ENCODE peak calls at places on chromosomes 6 and 20, in ten cellular contexts. U is body of pancreas, J is GM06990, C is IMR-90, E is hepatocyte, D is BJ, T is pancreas, Z is suprapubic skin, X is lower lobe of right lung, V is heart left ventricle. B is an unnamed sample. For H3K36me3, the result is how much of the 10 kb centered on the place peaks cover.

GRCh38 chr6:169397684-169398083 is 144.0 kb upstream of the THBS2 start:
- DNase-seq in D (no peak), J (no peak), E (no peak), C (no peak), Z (no peak), U (no peak), X (no peak), T (no peak), V (no peak), B (no peak)

GRCh38 chr20:38392356-38392755 is 42.8 kb downstream of the SNHG17 start:
- DNase-seq in V (no peak), U (no peak), J (no peak), C (no peak), T (no peak), E (no peak), Z (no peak), X (no peak), D (no peak), B (peak)

GRCh38 chr6:50655848-50656453 is 57.4 kb upstream of the TFAP2D start:
- DNase-seq in C (peak), U (peak), Z (no peak), X (no peak), D (no peak), J (no peak), E (peak), T (no peak), V (no peak), B (peak)

GRCh38 chr6:1313364-1313754 is 1.5 kb downstream of the FOXQ1 start:
- DNase-seq in J (no peak), X (no peak), Z (no peak), U (no peak), E (no peak), V (no peak), C (no peak), D (no peak), T (no peak), B (no peak)

GRCh38 chr20:17664025-17664638 is 17.9 kb downstream of the RRBP1 start:
- DNase-seq in Z (no peak), J (no peak), X (no peak), U (no peak), D (no peak), E (no peak), C (no peak), V (peak), T (no peak), B (no peak)

GRCh38 chr20:9241232-9241692 is 172.4 kb downstream of the PLCB4 start:
- DNase-seq in C (peak), E (no peak), X (no peak), J (no peak), V (no peak), T (no peak), D (peak), U (no peak), Z (no peak), B (peak)

GRCh38 chr6:144582939-144583613 is 297.9 kb downstream of the UTRN start:
- DNase-seq in U (peak), T (peak), C (peak), E (peak), J (peak), V (peak), Z (no peak), X (peak), D (no peak), B (no peak)

GRCh38 chr6:165849539-165850430 is 186.7 kb upstream of the PDE10A start:
- DNase-seq in Z (no peak), D (no peak), T (no peak), V (peak), J (no peak), C (no peak), U (no peak), E (no peak), X (no peak), B (no peak)

GRCh38 chr6:166381733-166382499 is 824 bp downstream of the MPC1 start:
- DNase-seq in U (peak), D (no peak), V (peak), Z (peak), C (peak), E (peak), T (peak), J (peak), X (peak), B (peak)

GRCh38 chr6:131167773-131168172 is 32.5 kb downstream of the AKAP7 start:
- DNase-seq in J (no peak), D (no peak), U (no peak), X (no peak), Z (no peak), T (no peak), E (no peak), V (no peak), C (peak), B (no peak)
- TF ChIP-seq CTCF in J (no peak), D (no peak), U (no peak), X (no peak), Z (no peak), T (no peak), E (peak), V (no peak), C (peak), B (no peak)

DNA sequence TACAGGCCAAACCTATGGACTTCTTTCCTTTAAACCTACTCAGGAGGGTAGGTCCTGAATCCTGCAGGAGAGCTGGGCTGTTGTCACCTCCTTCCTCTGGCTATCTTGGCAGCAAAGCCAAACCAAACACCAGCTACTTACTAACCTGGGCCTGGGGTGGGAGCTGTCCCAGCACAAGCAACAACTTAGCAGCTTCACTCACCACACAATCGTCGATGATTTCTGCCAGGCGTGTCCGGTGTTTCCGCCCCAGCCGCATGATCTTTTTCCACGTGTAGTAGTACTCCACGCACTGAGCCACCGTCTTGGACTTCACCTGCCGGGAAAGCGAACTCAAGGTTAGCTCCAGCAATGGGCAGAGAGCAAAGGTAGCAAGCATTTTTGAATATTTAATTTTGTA is 25.4 kb upstream of the MRPS10 start:
- DNase-seq in T (no peak), E (no peak), C (no peak), V (no peak), J (no peak), Z (no peak), D (no peak), X (no peak), U (no peak), B (no peak)
- H3K36me3 ChIP-seq in T (under half), E (under half), C (under half), V (under half), J (under half), Z (under half), D (under half), X (under half), U (under half), B (under half)

DNA sequence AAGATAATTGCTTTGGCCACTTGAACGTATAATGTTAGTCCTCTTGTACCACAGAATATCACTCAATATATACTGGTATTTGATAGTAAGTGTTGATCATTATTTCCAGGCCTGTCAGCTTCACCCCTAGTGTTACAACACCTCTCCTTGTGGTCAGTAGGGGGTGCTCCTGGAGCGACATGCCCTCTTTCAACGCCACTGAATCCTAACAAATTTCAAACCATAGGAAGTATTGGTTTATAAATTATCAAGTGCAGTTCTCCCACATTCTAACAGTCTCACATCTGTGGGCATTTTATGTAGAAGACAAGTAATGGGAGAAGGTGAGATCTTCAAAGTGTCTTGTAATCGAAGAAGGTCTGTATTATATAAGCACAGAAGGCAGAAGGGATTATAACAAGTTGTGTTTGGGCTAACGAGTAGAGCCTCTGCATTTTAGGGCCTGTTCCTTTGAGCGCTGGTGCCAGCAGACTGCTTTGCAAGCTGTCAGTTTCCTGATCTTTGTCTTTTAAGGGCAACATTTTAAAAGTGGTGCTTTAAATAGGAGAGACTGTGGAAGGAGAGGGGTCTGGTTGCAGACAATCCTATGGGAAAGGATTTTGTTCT is 57.1 kb upstream of the CEP162 start:
- DNase-seq in T (no peak), Z (no peak), V (no peak), E (peak), X (no peak), D (no peak), U (peak), C (peak), J (no peak), B (no peak)
- TF ChIP-seq CTCF in T (no peak), Z (no peak), V (no peak), E (peak), X (no peak), D (peak), U (peak), C (peak), J (peak), B (peak)

DNA sequence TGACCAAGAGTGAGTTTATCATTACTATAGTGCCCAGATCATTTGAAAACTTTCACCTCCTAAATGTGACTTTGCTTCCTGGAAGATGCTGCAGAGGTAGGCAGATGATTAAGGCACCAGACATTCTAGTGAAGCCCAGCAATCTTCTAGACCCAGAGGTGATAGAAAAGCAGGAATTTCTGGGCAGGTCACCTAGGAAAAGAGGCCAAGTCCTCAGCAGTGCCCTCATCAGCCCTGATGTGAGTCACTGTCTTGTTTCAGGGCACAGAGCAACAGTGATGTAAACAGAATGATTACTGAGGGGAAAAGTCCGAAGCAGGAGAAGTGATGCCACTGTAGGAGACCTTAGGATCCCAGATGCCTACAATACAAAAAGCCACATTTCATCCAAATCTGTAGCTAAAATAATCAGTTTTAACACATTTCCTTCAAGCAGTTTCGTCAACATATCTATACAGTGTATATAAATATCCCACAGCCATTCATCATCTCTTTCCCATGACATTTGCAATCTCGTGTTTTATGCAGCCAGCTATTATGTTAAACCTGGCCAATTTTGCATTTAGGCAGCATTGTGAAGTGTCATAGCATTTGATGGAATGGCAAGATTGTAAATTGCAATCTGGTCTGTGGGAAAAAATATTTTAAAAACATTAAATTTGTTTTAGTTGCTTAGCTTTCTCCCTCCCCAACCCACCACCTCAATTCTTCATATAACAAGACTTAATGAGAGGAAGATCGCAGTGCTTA is 401.2 kb upstream of the RNF217 start:
- DNase-seq in J (no peak), U (no peak), Z (no peak), V (no peak), D (no peak), C (no peak), T (no peak), E (no peak), X (no peak), B (no peak)
- H3K36me3 ChIP-seq in J (under half), U (under half), Z (under half), V (under half), D (under half), C (under half), T (under half), E (under half), X (under half), B (under half)

GRCh38 chr20:58636396-58636982 is 14.6 kb upstream of the STX16 start:
- DNase-seq in Z (peak), T (no peak), E (no peak), X (no peak), V (no peak), D (no peak), J (no peak), C (no peak), U (no peak), B (no peak)

GRCh38 chr20:58638467-58639181 is 12.5 kb upstream of the STX16 start:
- DNase-seq in T (no peak), X (no peak), V (no peak), U (no peak), Z (peak), C (no peak), E (no peak), J (no peak), D (no peak), B (no peak)

GRCh38 chr20:58634818-58635665 is 16.0 kb upstream of the STX16 start:
- DNase-seq in Z (peak), C (peak), V (peak), U (no peak), T (peak), J (no peak), X (no peak), D (no peak), E (peak), B (no peak)

GRCh38 chr20:58637466-58638198 is 13.5 kb upstream of the STX16 start:
- DNase-seq in D (no peak), Z (peak), E (no peak), V (no peak), T (no peak), C (no peak), X (no peak), J (no peak), U (no peak), B (no peak)

DNA sequence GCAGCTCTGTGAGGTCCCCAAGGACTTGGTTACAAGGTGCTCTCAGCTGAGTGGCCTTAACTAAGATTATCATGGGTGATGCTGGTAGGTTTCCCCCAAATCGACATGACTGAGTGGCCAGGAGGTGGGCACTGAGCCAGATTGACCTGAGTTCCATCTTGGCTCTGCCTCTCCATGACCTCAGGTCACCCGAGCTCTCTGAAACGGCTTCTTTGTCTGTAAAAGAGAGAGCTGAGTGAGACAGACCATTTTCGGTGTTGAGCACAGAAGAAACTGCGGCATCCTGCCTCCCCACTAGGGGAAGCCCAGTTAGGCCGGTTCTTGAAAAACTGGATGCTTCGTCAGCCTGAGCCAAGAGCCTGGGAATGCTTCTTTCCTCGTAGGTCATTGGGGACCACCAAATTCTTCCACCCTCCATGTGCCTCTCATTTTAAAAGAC is 14.1 kb upstream of the STX16 start:
- DNase-seq in C (no peak), E (no peak), D (no peak), J (no peak), X (no peak), Z (peak), T (no peak), V (no peak), U (no peak), B (no peak)
- TF ChIP-seq CTCF in C (peak), E (no peak), D (no peak), J (no peak), X (no peak), Z (no peak), T (no peak), V (no peak), U (no peak), B (peak)

GRCh38 chr20:24084281-24084680 is 95.7 kb upstream of the GGTLC1 start:
- DNase-seq in V (no peak), J (no peak), U (no peak), E (no peak), Z (no peak), D (no peak), T (no peak), X (no peak), C (no peak), B (no peak)

GRCh38 chr20:24081077-24081476 is 92.5 kb upstream of the GGTLC1 start:
- DNase-seq in C (no peak), J (no peak), T (no peak), D (no peak), X (no peak), Z (no peak), U (no peak), V (no peak), E (no peak), B (no peak)

DNA sequence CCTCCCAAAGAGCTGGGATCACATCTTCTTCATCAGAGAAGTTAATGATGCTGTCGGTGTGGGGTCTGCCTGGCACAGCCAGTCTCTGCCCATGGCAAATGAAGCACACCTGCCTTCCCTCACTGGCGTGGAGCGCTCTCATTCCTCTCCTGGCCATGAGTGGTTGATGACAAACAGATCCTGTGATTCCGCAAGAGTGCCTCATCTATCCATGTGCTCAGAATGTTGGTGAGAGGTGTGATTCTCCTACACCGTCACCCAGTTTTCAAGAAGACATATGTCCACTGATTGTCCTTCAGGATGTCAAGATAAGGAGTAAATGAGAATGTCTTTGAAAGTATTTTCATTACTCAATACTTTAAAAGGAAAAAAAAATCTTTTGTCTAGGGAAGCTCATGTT is 97.5 kb upstream of the GGTLC1 start:
- DNase-seq in D (no peak), J (no peak), E (no peak), C (no peak), T (no peak), U (no peak), V (no peak), X (no peak), Z (no peak), B (peak)
- H3K36me3 ChIP-seq in D (under half), J (under half), E (under half), C (under half), T (under half), U (under half), V (under half), X (under half), Z (under half), B (under half)

GRCh38 chr6:105135056-105135455 is 44.8 kb downstream of the POPDC3 start:
- DNase-seq in C (peak), D (no peak), V (peak), Z (no peak), X (no peak), T (no peak), E (no peak), U (no peak), J (no peak), B (peak)
- TF ChIP-seq CTCF in C (peak), D (peak), V (peak), Z (no peak), X (no peak), T (no peak), E (peak), U (no peak), J (no peak), B (no peak)

DNA sequence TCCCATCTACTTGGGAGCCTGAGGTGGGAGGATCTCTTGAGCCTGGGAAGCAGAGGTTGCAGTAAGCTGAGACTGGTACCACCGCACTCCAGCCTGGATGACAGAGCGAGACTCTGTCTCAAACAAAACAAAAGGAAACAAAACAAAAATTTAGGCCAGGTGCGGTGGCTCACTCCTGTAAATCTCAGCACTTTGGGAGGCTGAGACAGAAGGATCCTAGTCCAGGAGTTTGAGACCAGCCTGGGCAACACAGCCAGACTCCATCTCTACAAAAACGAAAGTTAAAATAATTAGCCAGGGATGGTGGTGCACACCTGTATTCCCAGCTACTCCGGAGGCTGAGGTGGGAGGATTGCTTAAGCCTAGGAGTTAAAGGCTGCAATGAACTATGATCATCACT is 183.2 kb upstream of the ZNF217 start:
- DNase-seq in V (no peak), T (no peak), J (no peak), Z (no peak), D (no peak), U (no peak), C (no peak), X (no peak), E (no peak), B (no peak)
- H3K36me3 ChIP-seq in V (under half), T (under half), J (under half), Z (under half), D (under half), U (under half), C (under half), X (under half), E (under half), B (under half)

DNA sequence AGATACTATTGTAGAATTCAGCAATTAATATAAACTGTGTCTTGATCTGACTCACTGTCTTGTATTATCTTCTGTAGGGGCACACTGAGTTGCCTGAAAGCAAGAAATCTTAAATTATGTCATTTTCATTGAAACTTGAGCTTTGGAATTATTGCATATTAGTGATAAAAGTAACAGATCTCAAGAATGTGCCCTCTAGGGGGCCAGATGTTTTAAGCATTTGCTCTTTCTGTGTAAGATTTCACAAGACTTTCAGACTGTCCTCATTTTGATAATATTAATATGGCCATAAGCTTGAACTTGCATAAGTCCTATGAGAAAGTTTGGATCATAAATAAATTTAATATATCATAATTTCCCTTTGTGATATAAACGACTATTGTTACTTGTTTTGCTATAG is 55.5 kb upstream of the MYO6 start:
- DNase-seq in T (no peak), D (no peak), J (no peak), U (no peak), E (no peak), Z (no peak), V (no peak), X (no peak), C (peak), B (no peak)
- TF ChIP-seq CTCF in T (no peak), D (peak), J (no peak), U (peak), E (peak), Z (no peak), V (no peak), X (no peak), C (peak), B (no peak)

DNA sequence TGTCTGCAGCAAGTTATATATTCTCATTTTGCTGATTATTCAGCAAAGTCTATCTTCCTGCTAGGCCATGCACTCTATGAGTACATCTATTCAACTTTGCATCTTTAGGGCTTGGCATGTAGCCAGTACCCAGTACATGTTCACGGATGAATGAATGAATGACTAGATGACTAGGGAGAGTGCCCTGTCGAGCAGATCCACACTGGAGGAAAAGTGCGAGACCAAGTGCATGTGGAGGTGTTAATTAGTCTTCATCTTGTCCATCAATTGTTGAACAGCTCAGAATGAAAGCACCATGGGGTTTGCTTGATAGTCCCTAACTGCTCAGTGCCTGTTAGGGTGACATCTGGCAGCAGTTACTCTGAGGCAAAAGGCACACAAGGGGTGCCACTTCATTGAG is 30.4 kb downstream of the TM9SF4 start:
- DNase-seq in E (no peak), X (no peak), V (no peak), U (no peak), J (peak), T (no peak), C (no peak), Z (no peak), D (no peak), B (no peak)
- H3K36me3 ChIP-seq in E (under half), X (half or more), V (under half), U (under half), J (half or more), T (under half), C (half or more), Z (half or more), D (under half), B (under half)